ENCODE peak calls at places on chromosomes 7 and 10, in five cellular contexts. W is lower lobe of right lung; Z is activated T-cell treated with anti-CD3 and anti-CD28 coated beads, Interleukin-2, amount 50 U/mL, for 48 hours; B is stimulated activated naive CD8-positive, alpha-beta T cell treated with anti-CD3 and anti-CD28 coated beads, Interleukin-15, Interleukin-2, amounts not matched to agents 100 U/mL and 50 U/mL, for 24 hours; V is PC-3. L is an unnamed sample.

GRCh38 chr10:48943096-48943495 is 3.5 kb upstream of the LRRC18 start:
- DNase-seq in W (no peak), Z (no peak), B (no peak), V (no peak), L (no peak)

GRCh38 chr7:107661865-107662379 is 1.3 kb downstream of the SLC26A4 start:
- DNase-seq in W (no peak), Z (no peak), B (no peak), V (no peak), L (no peak)

GRCh38 chr10:57952741-57953140 is 315.0 kb downstream of the IPMK start:
- DNase-seq in W (no peak), Z (no peak), B (no peak), V (no peak), L (no peak)

GRCh38 chr7:127396184-127396583 is 3.7 kb upstream of the ZNF800 start:
- DNase-seq in W (peak; percentile 79), Z (peak; percentile 49), B (no peak), V (no peak), L (no peak)

GRCh38 chr10:11058965-11059364 is 41.3 kb downstream of the CELF2 start:
- DNase-seq in W (no peak), Z (no peak), B (no peak), V (no peak), L (no peak)

GRCh38 chr10:118017850-118018249 is 28.9 kb downstream of the RAB11FIP2 start:
- DNase-seq in W (peak; percentile 36), Z (no peak), B (no peak), V (no peak), L (no peak)

GRCh38 chr10:110285501-110285900 is 19.2 kb downstream of the SMNDC1 start:
- DNase-seq in W (no peak), Z (no peak), B (no peak), V (no peak), L (no peak)

GRCh38 chr7:51705701-51706100 is 389.1 kb upstream of the COBL start:
- DNase-seq in W (no peak), Z (no peak), B (no peak), V (no peak), L (no peak)

GRCh38 chr7:149175150-149175549 is 20.2 kb upstream of the ZNF282 start:
- DNase-seq in W (no peak), Z (no peak), B (no peak), V (no peak), L (no peak)

GRCh38 chr7:14821757-14822480 is 80.6 kb downstream of the DGKB start:
- DNase-seq in W (no peak), Z (no peak), B (no peak), V (peak; percentile 65), L (no peak)

GRCh38 chr10:90930070-90930837 is 9.4 kb upstream of the ANKRD1 start:
- DNase-seq in W (no peak), Z (no peak), B (no peak), V (peak; percentile 84), L (no peak)

GRCh38 chr7:92485267-92485892 is 7.6 kb upstream of the ERVW-1 start:
- DNase-seq in W (no peak), Z (no peak), B (no peak), V (peak; percentile 11), L (no peak)

GRCh38 chr7:47299496-47299895 is 282.4 kb downstream of the TNS3 start:
- DNase-seq in W (no peak), Z (no peak), B (no peak), V (no peak), L (no peak)

GRCh38 chr10:29784175-29784773 is 149.5 kb upstream of the SVIL start:
- DNase-seq in W (no peak), Z (no peak), B (no peak), V (peak; percentile 98), L (no peak)

GRCh38 chr7:148395990-148396716 is 194.4 kb upstream of the C7orf33 start:
- DNase-seq in W (no peak), Z (no peak), B (no peak), V (no peak), L (no peak)

GRCh38 chr7:148862481-148862880 is 21.6 kb downstream of the EZH2 start:
- DNase-seq in W (no peak), Z (no peak), B (no peak), V (no peak), L (no peak)

GRCh38 chr10:28326516-28327493 is 23.9 kb upstream of the MPP7 start:
- DNase-seq in W (peak; percentile 47), Z (no peak), B (peak; percentile 19), V (no peak), L (no peak)

GRCh38 chr10:71455035-71455434 is 58.3 kb downstream of the CDH23 start:
- DNase-seq in W (no peak), Z (no peak), B (no peak), V (no peak), L (no peak)

GRCh38 chr7:2802082-2802481 is 42.0 kb downstream of the GNA12 start:
- DNase-seq in W (no peak), Z (no peak), B (no peak), V (peak; percentile 59), L (no peak)

GRCh38 chr10:43998021-43998809 is 349.5 kb upstream of the ZNF32 start:
- DNase-seq in W (no peak), Z (no peak), B (no peak), V (no peak), L (no peak)

GRCh38 chr10:78004215-78005026 is 24.9 kb downstream of the POLR3A start:
- DNase-seq in W (no peak), Z (no peak), B (no peak), V (no peak), L (no peak)

GRCh38 chr10:659710-660141 is 29.7 kb downstream of the DIP2C start:
- DNase-seq in W (no peak), Z (no peak), B (no peak), V (no peak), L (no peak)

GRCh38 chr10:70543911-70544310 is 58.6 kb downstream of the PRF1 start:
- DNase-seq in W (no peak), Z (no peak), B (no peak), V (no peak), L (no peak)

GRCh38 chr7:13115157-13115772 is 427.8 kb downstream of the ARL4A start:
- DNase-seq in W (no peak), Z (no peak), B (no peak), V (no peak), L (no peak)